ENCODE peak calls at places on chromosomes 13 and 19, in four cellular contexts. D is neuronal stem cell, J is mesendoderm, Y is IMR-90. Q is an unnamed sample.

GRCh38 chr19:7933828-7934725 is 8.1 kb upstream of the CTXN1 start:
- DNase-seq in J (no peak), D (no peak), Y (no peak), Q (no peak)

GRCh38 chr13:31199527-31199848 is 287 bp upstream of the B3GLCT start:
- DNase-seq in D (no peak), Y (no peak), J (no peak), Q (no peak)

GRCh38 chr13:112240076-112240475 is 136.1 kb upstream of the SPACA7 start:
- DNase-seq in Y (no peak), J (no peak), D (no peak), Q (no peak)

GRCh38 chr13:33512880-33513554 is 227.5 kb upstream of the STARD13 start:
- DNase-seq in D (no peak), J (no peak), Y (peak), Q (peak)

GRCh38 chr13:35514166-35514565 is 37.7 kb upstream of the MAB21L1 start:
- DNase-seq in D (no peak), Y (no peak), J (no peak), Q (no peak)

GRCh38 chr19:47569331-47569730 is 3.6 kb downstream of the ZNF541 start:
- DNase-seq in D (no peak), Y (no peak), J (peak), Q (no peak)

GRCh38 chr19:46192990-46193650 is 36.4 kb upstream of the IGFL1 start:
- DNase-seq in Y (peak), D (no peak), J (peak), Q (peak)

GRCh38 chr13:59906413-59907027 is 257.2 kb downstream of the DIAPH3 start:
- DNase-seq in D (no peak), Y (peak), J (peak), Q (peak)

GRCh38 chr13:41588899-41589298 is 131.5 kb downstream of the RGCC start:
- DNase-seq in Y (peak), J (peak), D (no peak), Q (peak)

GRCh38 chr13:59946924-59947323 is 216.8 kb downstream of the DIAPH3 start:
- DNase-seq in J (no peak), D (no peak), Y (peak), Q (peak)

GRCh38 chr19:54485846-54486245 is 12.8 kb upstream of the CDC42EP5 start:
- DNase-seq in J (no peak), Y (no peak), D (no peak), Q (no peak)

GRCh38 chr13:113952151-113952982 is 21.5 kb downstream of the C13orf46 start:
- DNase-seq in D (no peak), J (no peak), Y (no peak), Q (no peak)

GRCh38 chr13:40485611-40486517 is 180.6 kb downstream of the FOXO1 start:
- DNase-seq in Y (no peak), D (no peak), J (no peak), Q (no peak)

GRCh38 chr13:104645786-104646185 is 1579.6 kb upstream of the SLC10A2 start:
- DNase-seq in Y (no peak), D (no peak), J (peak), Q (no peak)

GRCh38 chr19:6235031-6235951 is 44.5 kb downstream of the MLLT1 start:
- DNase-seq in Y (no peak), J (no peak), D (no peak), Q (no peak)

GRCh38 chr19:16342002-16342715 is 17.5 kb downstream of the KLF2 start:
- DNase-seq in Y (no peak), D (no peak), J (no peak), Q (no peak)

GRCh38 chr13:59483441-59484116 is 680.1 kb downstream of the DIAPH3 start:
- DNase-seq in J (peak), Y (peak), D (no peak), Q (no peak)

GRCh38 chr13:100528820-100529219 is 59.8 kb downstream of the GGACT start:
- DNase-seq in D (no peak), J (no peak), Y (no peak), Q (no peak)

GRCh38 chr13:103965506-103966243 is 899.5 kb upstream of the SLC10A2 start:
- DNase-seq in D (no peak), Y (no peak), J (no peak), Q (peak)

GRCh38 chr19:4300589-4300988 is 1.6 kb downstream of the TMIGD2 start:
- DNase-seq in J (no peak), Y (no peak), D (no peak), Q (no peak)

GRCh38 chr13:25420161-25420560 is 48.4 kb downstream of the ATP8A2 start:
- DNase-seq in J (no peak), Y (no peak), D (no peak), Q (no peak)

GRCh38 chr13:113143466-113144254 is 14.8 kb upstream of the PROZ start:
- DNase-seq in J (no peak), D (no peak), Y (no peak), Q (no peak)

GRCh38 chr19:17491287-17491686 is 20.2 kb upstream of the PGLS start:
- DNase-seq in J (no peak), D (no peak), Y (no peak), Q (no peak)

GRCh38 chr19:38850976-38851621 is 1.3 kb upstream of the HNRNPL start:
- DNase-seq in D (peak), Y (no peak), J (peak), Q (no peak)

GRCh38 chr19:38852231-38853044 is 2.7 kb upstream of the HNRNPL start:
- DNase-seq in D (no peak), J (peak), Y (peak), Q (peak)

GRCh38 chr19:38851622-38852230 is 1.9 kb upstream of the HNRNPL start:
- DNase-seq in D (peak), Y (peak), J (peak), Q (peak)

GRCh38 chr19:38850231-38850975 is 617 bp upstream of the HNRNPL start:
- DNase-seq in Y (peak), D (peak), J (peak), Q (peak)

DNA sequence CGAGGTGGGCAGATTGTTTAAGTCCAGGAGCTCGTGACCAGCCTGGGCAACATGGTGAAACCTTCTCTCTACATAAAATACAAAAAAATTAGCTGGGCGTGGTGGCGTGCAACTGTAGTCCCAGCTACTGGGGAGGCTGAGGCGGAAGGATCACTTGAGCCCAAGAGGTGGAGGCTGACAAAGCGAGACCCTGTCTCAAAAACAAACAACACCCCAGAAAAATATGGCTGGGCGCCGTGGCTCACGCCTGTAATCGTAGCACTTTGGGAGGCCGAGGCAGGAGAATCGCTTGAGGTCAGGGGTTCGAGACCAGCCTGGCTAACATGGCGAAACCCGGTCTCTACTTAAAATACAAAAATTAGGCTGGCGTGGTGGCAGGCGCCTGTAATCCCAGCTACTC is 3.4 kb upstream of the HNRNPL start:
- DNase-seq in J (no peak), Y (no peak), D (no peak), Q (no peak)
- H2BK120ac ChIP-seq in J (no peak), Y (peak), D (no peak), Q (no peak)

GRCh38 chr19:35081201-35081600 is 34.4 kb upstream of the FXYD3 start:
- DNase-seq in D (no peak), J (no peak), Y (no peak), Q (no peak)
- H2BK15ac ChIP-seq in D (no peak), J (no peak), Y (no peak), Q (no peak)

DNA sequence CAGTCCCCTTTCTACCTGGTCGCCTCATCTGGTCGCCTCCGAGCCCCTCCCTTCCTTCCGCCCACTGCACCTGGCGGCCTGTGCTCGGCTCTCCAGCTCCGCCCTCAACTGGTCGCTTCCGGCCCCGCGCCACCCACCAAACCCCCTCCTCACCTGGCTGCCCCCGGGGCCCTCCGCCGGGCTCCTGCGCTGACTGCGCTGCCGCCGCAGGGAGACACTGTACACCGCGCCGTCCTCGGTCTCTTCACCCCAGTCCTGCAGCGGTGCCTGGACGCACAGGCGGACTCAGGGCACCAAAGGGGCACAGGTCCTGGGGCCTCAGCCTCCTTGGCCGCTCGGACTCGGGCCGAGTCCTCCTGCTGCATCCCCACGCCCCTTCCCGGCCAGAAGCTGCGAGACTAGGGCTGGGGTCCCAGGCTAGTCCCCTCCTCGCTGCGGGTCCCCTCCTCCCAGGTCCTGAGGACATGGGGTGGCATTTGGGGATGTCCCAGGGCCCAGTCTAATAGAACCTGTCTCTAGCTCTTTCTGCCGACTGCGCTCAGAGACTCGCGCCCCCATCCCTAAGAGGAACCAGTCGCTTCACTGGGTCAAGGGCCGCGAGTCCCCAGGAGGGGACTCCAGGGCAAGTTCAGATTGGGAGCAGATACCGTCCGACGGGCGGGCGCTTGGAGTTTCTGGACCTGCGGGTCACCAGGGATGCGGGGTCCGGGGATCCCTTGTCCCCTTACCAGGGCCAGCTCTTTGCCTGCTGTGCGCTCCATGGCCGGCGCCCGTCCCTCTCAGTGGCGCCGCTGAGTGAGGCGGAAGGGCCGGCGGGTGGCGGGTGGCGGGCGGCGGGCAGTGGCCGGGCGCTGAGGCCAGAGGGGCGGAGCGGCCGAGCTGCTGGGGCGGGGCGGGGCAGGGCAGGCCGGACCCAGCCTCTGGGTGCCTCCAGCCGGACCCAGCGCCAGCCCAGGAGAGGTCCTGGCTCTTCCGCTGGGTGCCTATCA is at the start of gene RGL3:
- DNase-seq in J (peak), D (no peak), Y (no peak), Q (no peak)
- H2BK120ac ChIP-seq in J (no peak), D (no peak), Y (no peak), Q (no peak)

DNA sequence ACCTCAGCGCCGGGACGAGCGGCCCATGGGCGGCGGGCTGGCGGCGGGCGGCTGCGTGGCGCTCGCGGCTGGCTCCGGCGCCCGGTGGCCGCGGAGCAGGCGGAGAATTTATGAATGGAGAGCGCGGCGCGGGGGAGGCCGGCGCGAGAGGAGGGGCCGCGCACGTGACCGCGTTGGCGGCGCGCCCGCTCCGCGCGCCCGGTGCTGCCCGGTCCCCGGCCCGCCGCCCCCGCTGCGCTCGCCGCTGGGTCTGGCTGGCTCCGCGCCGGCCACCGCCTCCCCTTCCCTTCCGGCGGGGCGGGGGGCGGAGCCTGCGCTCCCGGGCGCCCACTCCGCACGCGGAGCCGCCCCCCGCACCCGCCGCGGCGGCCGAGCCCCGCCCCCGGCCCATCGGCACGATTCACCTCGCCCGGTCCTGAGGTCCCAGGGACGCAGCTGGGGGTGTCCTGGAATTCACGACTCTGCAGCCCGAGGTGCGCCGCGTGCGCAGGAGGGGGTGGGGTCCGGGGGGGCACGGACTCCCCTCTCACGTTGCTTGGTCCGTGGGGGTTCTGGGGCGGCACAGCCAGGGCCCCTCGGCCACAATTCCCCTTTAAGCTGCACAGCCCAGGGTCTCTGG is at the start of gene CBARP:
- DNase-seq in D (no peak), Y (no peak), J (no peak), Q (no peak)
- H2BK15ac ChIP-seq in D (peak), Y (peak), J (no peak), Q (peak)

GRCh38 chr19:49641688-49642487 is at the start of gene SCAF1:
- DNase-seq in Y (peak), J (peak), D (peak), Q (peak)
- H2BK120ac ChIP-seq in Y (peak), J (peak), D (peak), Q (peak)

DNA sequence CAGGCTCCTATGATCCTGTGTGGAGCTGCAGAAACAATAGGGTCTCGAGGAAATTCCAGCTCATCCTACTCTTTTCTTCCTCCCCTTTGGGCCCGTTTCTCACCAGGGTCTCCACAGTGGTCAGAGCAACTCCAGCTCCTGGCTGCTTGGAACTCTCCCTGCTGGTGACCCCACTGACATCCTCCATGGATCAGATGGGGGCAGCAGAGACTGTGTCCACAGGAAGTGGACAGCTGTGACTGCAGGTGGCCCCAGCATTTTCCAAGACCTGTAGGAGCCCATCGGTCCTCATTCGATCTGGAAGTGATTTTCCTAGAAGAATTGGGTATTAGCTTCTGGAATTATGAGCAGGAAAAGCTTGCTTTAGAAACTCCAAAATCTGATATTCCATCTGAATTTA is 208.5 kb downstream of the ZNF536 start:
- DNase-seq in J (no peak), Y (no peak), D (no peak), Q (no peak)
- H2BK15ac ChIP-seq in J (no peak), Y (no peak), D (no peak), Q (no peak)

DNA sequence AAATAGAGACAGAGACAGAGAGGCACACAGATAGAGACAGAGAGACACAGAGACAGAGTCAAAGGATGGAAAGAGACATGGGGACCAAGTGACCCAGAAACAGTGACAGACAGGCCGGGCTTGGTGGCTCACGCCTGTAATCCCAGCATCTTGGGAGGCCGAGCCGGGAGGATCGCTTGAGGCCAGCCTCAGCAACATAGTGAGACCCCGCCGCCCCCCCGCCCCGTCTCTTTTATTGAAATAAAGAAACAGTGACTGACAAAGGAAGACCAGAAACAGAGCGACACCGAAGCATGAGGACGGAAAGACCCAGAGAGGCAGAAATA is 848 bp upstream of the NECTIN2 start:
- DNase-seq in D (no peak), J (no peak), Y (no peak), Q (no peak)
- H2BK120ac ChIP-seq in D (no peak), J (no peak), Y (no peak), Q (peak)

Q was measured in mesenchymal stem cell.